ENCODE peak calls at places on chromosomes 13 and 19, in nine cellular contexts. G is pancreas, W is IMR-90, J is fibroblast of lung, R is AG09309, V is ascending aorta, H is mucosa of descending colon, K is neural progenitor cell, C is dorsolateral prefrontal cortex. U is an unnamed sample.

GRCh38 chr13:84553252-84553651 is 671.0 kb upstream of the SLITRK1 start:
- DNase-seq in H (no peak), W (no peak), K (no peak), R (no peak), C (no peak), J (no peak), V (no peak), G (peak; percentile 8), U (no peak)

GRCh38 chr13:63643543-63643942 is 2227.9 kb upstream of the PCDH20 start:
- DNase-seq in G (no peak), K (no peak), J (peak; percentile 13), C (no peak), W (peak; percentile 65), H (no peak), V (no peak), R (no peak), U (no peak)

GRCh38 chr13:42626461-42626860 is 52.5 kb downstream of the TNFSF11 start:
- DNase-seq in H (no peak), R (no peak), K (no peak), W (no peak), G (no peak), C (no peak), J (no peak), V (no peak), U (no peak)

GRCh38 chr19:45752639-45753038 is 16.4 kb downstream of the SIX5 start:
- DNase-seq in K (no peak), G (no peak), W (no peak), J (no peak), V (no peak), C (no peak), R (no peak), H (no peak), U (peak; percentile 76)

GRCh38 chr13:67094078-67094477 is 136.1 kb downstream of the PCDH9 start:
- DNase-seq in G (no peak), J (no peak), K (no peak), C (no peak), R (no peak), V (no peak), W (no peak), H (no peak), U (no peak)

GRCh38 chr19:51469162-51469561 is 9.2 kb upstream of the CEACAM18 start:
- DNase-seq in V (peak; percentile 51), H (no peak), C (no peak), K (no peak), W (no peak), J (no peak), R (no peak), G (no peak), U (no peak)

GRCh38 chr13:112731667-112732616 is 42.1 kb downstream of the ATP11A start:
- DNase-seq in K (no peak), W (no peak), H (no peak), C (no peak), G (no peak), R (no peak), J (no peak), V (no peak), U (no peak)

GRCh38 chr13:59834801-59835200 is 328.9 kb downstream of the DIAPH3 start:
- DNase-seq in V (no peak), R (peak; percentile 24), J (peak; percentile 90), G (no peak), W (peak; percentile 49), C (no peak), H (no peak), K (no peak), U (peak; percentile 9)

GRCh38 chr19:42271045-42271419 is 2.0 kb downstream of the CIC start:
- DNase-seq in C (no peak), R (no peak), K (no peak), H (no peak), J (no peak), G (peak; percentile 25), V (no peak), W (no peak), U (no peak)
- H3K4me3 ChIP-seq in C (peak overlapping the region; percentile 37), R (peak overlapping the region; percentile 80), K (no peak overlapping the region), H (no peak overlapping the region), J (no peak overlapping the region), G (peak overlapping the region; percentile 57), V (peak overlapping the region; percentile 74), W (no peak overlapping the region), U (peak overlapping the region; percentile 62)

GRCh38 chr19:35229601-35230000 is 1.1 kb upstream of the FAM187B start:
- DNase-seq in J (no peak), W (no peak), C (no peak), R (no peak), K (no peak), H (no peak), G (no peak), V (no peak), U (no peak)

GRCh38 chr19:35224681-35225604 is 3.6 kb downstream of the FAM187B start:
- DNase-seq in V (no peak), G (peak; percentile 37), C (no peak), W (no peak), K (no peak), H (no peak), R (no peak), J (no peak), U (no peak)

GRCh38 chr19:35226748-35227147 is 1.8 kb downstream of the FAM187B start:
- DNase-seq in C (no peak), W (no peak), K (no peak), H (no peak), G (no peak), J (no peak), V (no peak), R (no peak), U (no peak)

GRCh38 chr19:35225951-35226350 is 2.6 kb downstream of the FAM187B start:
- DNase-seq in W (no peak), V (no peak), H (no peak), K (no peak), R (no peak), G (no peak), C (no peak), J (no peak), U (no peak)

GRCh38 chr19:35228177-35228930 is at the start of gene FAM187B:
- DNase-seq in R (no peak), V (no peak), K (no peak), C (peak; percentile 73), W (no peak), G (no peak), H (no peak), J (no peak), U (no peak)
- TF ChIP-seq CTCF in R (no peak), V (no peak), K (no peak), C (no peak), W (no peak), G (no peak), H (no peak), J (no peak), U (no peak)

GRCh38 chr13:32821149-32821688 is 195.0 kb upstream of the KL start:
- DNase-seq in C (no peak), R (no peak), H (no peak), W (no peak), K (no peak), G (no peak), V (no peak), J (no peak), U (no peak)

GRCh38 chr13:32823597-32823996 is 192.6 kb upstream of the KL start:
- DNase-seq in W (no peak), K (no peak), R (no peak), C (no peak), G (no peak), J (no peak), V (no peak), H (no peak), U (no peak)

GRCh38 chr13:32824671-32825070 is 191.6 kb upstream of the KL start:
- DNase-seq in K (peak; percentile 16), C (no peak), V (no peak), G (no peak), W (peak; percentile 95), R (peak; percentile 52), J (peak; percentile 94), H (no peak), U (peak; percentile 83)

GRCh38 chr13:32825481-32825880 is 190.7 kb upstream of the KL start:
- DNase-seq in W (no peak), K (no peak), V (no peak), J (no peak), H (no peak), C (no peak), G (no peak), R (no peak), U (no peak)

DNA sequence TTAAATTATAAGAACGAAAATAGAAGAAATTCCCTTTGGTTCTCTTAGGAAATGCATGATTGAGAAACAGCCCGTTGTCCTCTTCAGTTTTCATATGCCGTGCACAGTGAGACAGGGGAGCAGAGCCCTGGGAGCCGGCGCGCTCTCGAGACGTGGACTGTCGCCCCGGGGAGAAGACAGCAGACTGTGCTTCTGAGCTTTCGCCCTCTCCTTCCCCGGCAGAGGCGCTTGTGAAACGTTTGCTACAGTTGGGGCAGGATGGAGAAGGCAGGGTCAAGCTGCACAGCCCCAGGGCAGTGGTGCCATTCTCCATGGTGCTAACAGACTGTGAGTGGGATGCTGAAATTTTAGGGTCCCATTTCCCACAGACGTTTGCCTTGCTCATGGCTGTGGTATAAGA is 192.2 kb upstream of the KL start:
- DNase-seq in G (no peak), V (no peak), W (no peak), J (no peak), K (no peak), R (no peak), H (no peak), C (no peak), U (no peak)
- H3K4me3 ChIP-seq in G (no peak overlapping the region), V (no peak overlapping the region), W (no peak overlapping the region), J (no peak overlapping the region), K (no peak overlapping the region), R (no peak overlapping the region), H (no peak overlapping the region), C (no peak overlapping the region), U (no peak overlapping the region)

GRCh38 chr19:15253076-15253475 is 20.8 kb upstream of the EPHX3 start:
- DNase-seq in K (no peak), C (no peak), W (no peak), J (no peak), H (no peak), V (no peak), R (no peak), G (no peak), U (no peak)

GRCh38 chr19:15252398-15253018 is 20.3 kb upstream of the EPHX3 start:
- DNase-seq in V (peak; percentile 85), C (peak; percentile 66), W (peak; percentile 45), K (peak; percentile 55), G (no peak), J (peak; percentile 36), R (no peak), H (no peak), U (peak; percentile 69)

GRCh38 chr19:15250635-15250993 is 18.4 kb upstream of the EPHX3 start:
- DNase-seq in R (no peak), K (no peak), W (no peak), J (no peak), H (no peak), C (no peak), V (no peak), G (no peak), U (no peak)

GRCh38 chr19:15251010-15251748 is 18.9 kb upstream of the EPHX3 start:
- DNase-seq in H (no peak), V (peak; percentile 90), J (peak; percentile 89), R (no peak), C (no peak), W (peak; percentile 85), G (no peak), K (no peak), U (peak; percentile 84)

DNA sequence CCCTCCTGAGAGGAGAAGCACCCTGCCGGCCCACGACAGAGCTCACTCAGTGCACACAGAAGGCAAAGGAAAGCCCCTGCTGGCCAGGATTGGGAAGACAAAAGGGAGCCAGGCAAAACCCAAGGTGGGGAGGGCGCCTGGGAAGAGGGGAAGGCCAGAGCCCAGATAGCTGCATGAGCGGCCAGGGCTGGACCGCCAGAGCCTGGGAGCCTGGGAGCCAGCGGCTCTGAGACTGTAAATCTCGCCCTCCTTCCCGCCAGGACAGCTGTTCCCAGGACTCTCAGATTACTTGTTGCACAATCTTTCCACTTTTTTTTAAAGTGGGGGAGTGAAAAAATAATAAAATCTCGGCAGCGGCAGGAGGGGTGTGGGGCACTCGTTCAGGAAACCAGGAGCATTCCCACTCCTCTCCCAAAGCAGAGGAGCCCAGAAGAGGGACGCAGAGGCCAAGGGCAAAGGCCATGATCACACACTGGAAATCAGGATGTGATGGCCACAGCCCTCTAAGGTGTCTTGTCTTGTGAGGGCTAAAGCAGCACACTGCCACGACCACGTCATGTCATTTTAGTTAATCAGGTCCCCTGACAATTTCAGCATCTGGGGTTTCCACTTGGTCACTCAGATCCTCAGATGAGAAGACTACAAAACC is 19.6 kb upstream of the EPHX3 start:
- DNase-seq in K (peak; percentile 88), G (peak; percentile 53), R (peak; percentile 95), W (peak; percentile 96), V (peak; percentile 94), C (peak; percentile 36), J (peak; percentile 93), H (peak; percentile 51), U (peak; percentile 95)
- TF ChIP-seq CTCF in K (peak; percentile 60), G (no peak), R (peak; percentile 74), W (peak; percentile 65), V (peak; percentile 53), C (no peak), J (peak; percentile 53), H (no peak), U (peak; percentile 76)